ENCODE peak calls at places on chromosomes 1 and 21, in nine cellular contexts. X, Q, T, F, C, A, Y, H and B are unnamed samples.

GRCh38 chr21:29185633-29186032 is 55.2 kb downstream of the MAP3K7CL start:
- DNase-seq in X (no peak), Q (no peak), T (no peak), F (no peak), C (no peak), A (no peak), Y (no peak), H (no peak), B (no peak)

GRCh38 chr1:14968251-14968812 is 185.2 kb upstream of the TMEM51 start:
- DNase-seq in X (no peak), Q (peak), T (no peak), F (no peak), C (peak), A (peak), Y (no peak), H (no peak), B (no peak)

GRCh38 chr1:13707211-13707610 is 7.2 kb downstream of the PRDM2 start:
- DNase-seq in X (no peak), Q (no peak), T (no peak), F (no peak), C (no peak), A (no peak), Y (no peak), H (peak), B (no peak)

GRCh38 chr1:169105434-169106094 is 926 bp upstream of the ATP1B1 start:
- DNase-seq in X (peak), Q (peak), T (no peak), F (peak), C (peak), A (peak), Y (peak), H (no peak), B (peak)

GRCh38 chr1:74935446-74935845 is 198.7 kb upstream of the LHX8 start:
- DNase-seq in X (no peak), Q (no peak), T (no peak), F (no peak), C (no peak), A (no peak), Y (no peak), H (no peak), B (no peak)

GRCh38 chr1:152876827-152877226 is 1.3 kb upstream of the SMCP start:
- DNase-seq in X (no peak), Q (no peak), T (no peak), F (no peak), C (no peak), A (no peak), Y (no peak), H (no peak), B (no peak)

GRCh38 chr1:3283849-3284248 is 170.6 kb upstream of the ARHGEF16 start:
- DNase-seq in X (peak), Q (no peak), T (no peak), F (peak), C (peak), A (no peak), Y (no peak), H (no peak), B (no peak)

GRCh38 chr1:167791281-167792209 is 69.8 kb downstream of the MPZL1 start:
- DNase-seq in X (peak), Q (no peak), T (no peak), F (peak), C (no peak), A (no peak), Y (no peak), H (peak), B (no peak)

GRCh38 chr1:233945979-233946378 is 41.5 kb downstream of the SLC35F3 start:
- DNase-seq in X (no peak), Q (no peak), T (no peak), F (no peak), C (no peak), A (no peak), Y (no peak), H (no peak), B (no peak)

GRCh38 chr1:116334868-116335649 is 38.0 kb upstream of the ATP1A1 start:
- DNase-seq in X (no peak), Q (peak), T (no peak), F (no peak), C (no peak), A (no peak), Y (no peak), H (no peak), B (no peak)

GRCh38 chr1:244445320-244446181 is 6.2 kb downstream of the ADSS2 start:
- DNase-seq in X (no peak), Q (peak), T (no peak), F (no peak), C (no peak), A (no peak), Y (no peak), H (no peak), B (no peak)

GRCh38 chr1:197961933-197962332 is 44.8 kb downstream of the LHX9 start:
- DNase-seq in X (no peak), Q (no peak), T (no peak), F (no peak), C (no peak), A (no peak), Y (no peak), H (no peak), B (no peak)

GRCh38 chr1:31444725-31445448 is 31.9 kb downstream of the SERINC2 start:
- DNase-seq in X (peak), Q (peak), T (no peak), F (peak), C (no peak), A (no peak), Y (no peak), H (no peak), B (no peak)

GRCh38 chr1:43786975-43787374 is 79.6 kb downstream of the ST3GAL3 start:
- DNase-seq in X (no peak), Q (peak), T (no peak), F (peak), C (no peak), A (no peak), Y (no peak), H (no peak), B (no peak)

GRCh38 chr1:155062702-155063411 is 683 bp upstream of the EFNA4 start:
- DNase-seq in X (peak), Q (no peak), T (no peak), F (peak), C (peak), A (peak), Y (peak), H (no peak), B (peak)

GRCh38 chr1:65059930-65060538 is 88.0 kb upstream of the AK4 start:
- DNase-seq in X (no peak), Q (peak), T (peak), F (no peak), C (no peak), A (no peak), Y (no peak), H (no peak), B (no peak)

GRCh38 chr1:190551638-190552037 is 74.0 kb upstream of the BRINP3 start:
- DNase-seq in X (no peak), Q (no peak), T (no peak), F (no peak), C (no peak), A (no peak), Y (no peak), H (no peak), B (no peak)

GRCh38 chr1:151949371-151950193 is 40.3 kb upstream of the THEM4 start:
- DNase-seq in X (no peak), Q (no peak), T (no peak), F (no peak), C (no peak), A (no peak), Y (no peak), H (no peak), B (no peak)

GRCh38 chr1:145872421-145872891 is 13.2 kb downstream of the ANKRD35 start:
- DNase-seq in X (peak), Q (no peak), T (no peak), F (peak), C (no peak), A (no peak), Y (peak), H (peak), B (no peak)

GRCh38 chr1:109823543-109824348 is 60.0 kb upstream of the EPS8L3 start:
- DNase-seq in X (no peak), Q (no peak), T (no peak), F (no peak), C (peak), A (no peak), Y (peak), H (peak), B (no peak)

GRCh38 chr21:39319251-39319756 is 5.9 kb upstream of the BRWD1 start:
- DNase-seq in X (no peak), Q (no peak), T (no peak), F (no peak), C (no peak), A (no peak), Y (no peak), H (no peak), B (no peak)

GRCh38 chr1:11654571-11655262 is at the start of gene FBXO44:
- DNase-seq in X (peak), Q (no peak), T (no peak), F (peak), C (peak), A (peak), Y (peak), H (no peak), B (peak)

GRCh38 chr1:185373813-185374524 is 56.9 kb upstream of the IVNS1ABP start:
- DNase-seq in X (no peak), Q (peak), T (no peak), F (no peak), C (peak), A (no peak), Y (peak), H (no peak), B (no peak)

GRCh38 chr1:186503210-186503609 is 42.3 kb upstream of the PDC start:
- DNase-seq in X (no peak), Q (no peak), T (no peak), F (no peak), C (no peak), A (no peak), Y (no peak), H (no peak), B (no peak)

GRCh38 chr1:18217398-18218043 is 109.9 kb downstream of the IGSF21 start:
- DNase-seq in X (no peak), Q (no peak), T (peak), F (peak), C (no peak), A (no peak), Y (no peak), H (no peak), B (peak)

GRCh38 chr1:169144941-169145626 is 38.6 kb downstream of the ATP1B1 start:
- DNase-seq in X (no peak), Q (no peak), T (no peak), F (no peak), C (no peak), A (no peak), Y (no peak), H (no peak), B (no peak)

GRCh38 chr21:42669069-42669468 is 15.6 kb downstream of the PDE9A start:
- DNase-seq in X (no peak), Q (no peak), T (no peak), F (no peak), C (no peak), A (no peak), Y (no peak), H (no peak), B (no peak)

GRCh38 chr1:233006582-233006981 is 56.2 kb downstream of the NTPCR start:
- DNase-seq in X (no peak), Q (no peak), T (no peak), F (no peak), C (no peak), A (no peak), Y (no peak), H (no peak), B (no peak)

GRCh38 chr1:185654199-185654951 is 79.8 kb upstream of the HMCN1 start:
- DNase-seq in X (no peak), Q (peak), T (no peak), F (no peak), C (no peak), A (no peak), Y (no peak), H (no peak), B (no peak)

GRCh38 chr1:63087966-63088365 is 234.4 kb upstream of the FOXD3 start:
- DNase-seq in X (no peak), Q (no peak), T (no peak), F (no peak), C (no peak), A (no peak), Y (no peak), H (no peak), B (no peak)

GRCh38 chr1:58699011-58699762 is 675 bp downstream of the MYSM1 start:
- DNase-seq in X (no peak), Q (peak), T (no peak), F (peak), C (no peak), A (no peak), Y (no peak), H (no peak), B (no peak)

GRCh38 chr1:67407498-67407897 is 22.7 kb downstream of the SERBP1 start:
- DNase-seq in X (no peak), Q (no peak), T (no peak), F (no peak), C (no peak), A (no peak), Y (no peak), H (no peak), B (no peak)

GRCh38 chr1:3539707-3540425 is 71.4 kb downstream of the MEGF6 start:
- DNase-seq in X (no peak), Q (peak), T (no peak), F (no peak), C (no peak), A (peak), Y (no peak), H (no peak), B (no peak)

GRCh38 chr1:52238887-52239707 is 97.2 kb downstream of the ZFYVE9 start:
- DNase-seq in X (no peak), Q (no peak), T (no peak), F (no peak), C (no peak), A (no peak), Y (no peak), H (no peak), B (no peak)

GRCh38 chr1:168320805-168321577 is 40.3 kb downstream of the TBX19 start:
- DNase-seq in X (no peak), Q (peak), T (peak), F (no peak), C (no peak), A (no peak), Y (no peak), H (no peak), B (no peak)

GRCh38 chr1:156583821-156584622 is 4.5 kb downstream of the TTC24 start:
- DNase-seq in X (peak), Q (peak), T (peak), F (peak), C (peak), A (no peak), Y (no peak), H (no peak), B (peak)

GRCh38 chr1:160924791-160925651 is 29.6 kb downstream of the ITLN2 start:
- DNase-seq in X (peak), Q (no peak), T (no peak), F (no peak), C (peak), A (no peak), Y (no peak), H (no peak), B (no peak)
- TF ChIP-seq POLR2A in X (no peak), Q (no peak), T (no peak), F (no peak), C (no peak), A (no peak), Y (no peak), H (no peak), B (no peak)

GRCh38 chr1:177954076-177954475 is 15.8 kb downstream of the SEC16B start:
- DNase-seq in X (no peak), Q (no peak), T (no peak), F (no peak), C (peak), A (no peak), Y (no peak), H (no peak), B (no peak)

GRCh38 chr1:177964336-177964735 is 5.5 kb downstream of the SEC16B start:
- DNase-seq in X (no peak), Q (no peak), T (no peak), F (no peak), C (no peak), A (no peak), Y (no peak), H (no peak), B (no peak)

GRCh38 chr1:177958092-177958491 is 11.8 kb downstream of the SEC16B start:
- DNase-seq in X (no peak), Q (no peak), T (no peak), F (no peak), C (no peak), A (no peak), Y (no peak), H (no peak), B (no peak)

GRCh38 chr1:177960939-177961622 is 8.8 kb downstream of the SEC16B start:
- DNase-seq in X (no peak), Q (no peak), T (no peak), F (no peak), C (no peak), A (no peak), Y (no peak), H (no peak), B (no peak)

DNA sequence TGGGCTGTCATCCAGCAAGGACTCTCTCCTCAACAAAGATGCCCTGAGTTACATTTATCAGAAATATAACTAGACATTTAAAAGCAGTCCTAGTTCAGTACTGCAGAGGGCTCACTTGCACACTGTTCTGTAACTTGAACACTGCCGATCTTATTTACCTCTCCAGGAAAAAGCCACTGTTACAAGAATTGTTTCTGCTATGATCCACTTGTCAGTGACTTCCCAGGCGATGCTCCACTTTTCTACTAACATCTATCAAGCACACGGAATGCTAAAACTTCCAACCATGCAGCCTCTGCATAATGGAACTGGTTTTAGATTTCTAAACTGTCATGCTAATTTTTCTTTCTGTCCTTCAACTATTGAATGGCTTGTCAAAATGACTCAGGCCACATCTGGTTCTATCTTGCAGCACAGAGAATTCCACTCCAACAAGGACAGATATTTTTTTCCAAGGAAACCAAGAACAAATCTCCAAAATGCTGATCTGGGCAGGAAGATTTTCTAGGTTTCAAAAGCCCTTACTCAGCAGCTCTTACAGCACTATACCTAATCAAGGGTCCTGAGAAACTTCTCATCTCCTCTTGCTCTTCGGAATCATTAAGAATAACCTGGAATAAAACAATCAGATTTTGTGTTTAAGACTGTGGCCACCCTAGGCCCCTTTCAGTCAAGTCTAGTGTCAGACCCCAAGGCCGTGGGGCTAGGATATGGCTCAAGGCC is 9.9 kb downstream of the SEC16B start:
- DNase-seq in X (no peak), Q (peak), T (no peak), F (no peak), C (no peak), A (no peak), Y (no peak), H (no peak), B (no peak)
- TF ChIP-seq POLR2AphosphoS5 in X (no peak), Q (no peak), T (no peak), F (no peak), C (no peak), A (no peak), Y (no peak), H (no peak), B (no peak)

GRCh38 chr1:53483170-53483569 is 24.0 kb downstream of the DMRTB1 start:
- DNase-seq in X (no peak), Q (no peak), T (no peak), F (no peak), C (no peak), A (no peak), Y (no peak), H (no peak), B (no peak)

GRCh38 chr1:53483656-53484055 is 24.5 kb downstream of the DMRTB1 start:
- DNase-seq in X (no peak), Q (no peak), T (no peak), F (no peak), C (no peak), A (no peak), Y (peak), H (no peak), B (no peak)

GRCh38 chr1:53482441-53483153 is 23.4 kb downstream of the DMRTB1 start:
- DNase-seq in X (no peak), Q (no peak), T (no peak), F (no peak), C (no peak), A (no peak), Y (no peak), H (no peak), B (no peak)

GRCh38 chr1:53480678-53481077 is 21.5 kb downstream of the DMRTB1 start:
- DNase-seq in X (no peak), Q (no peak), T (no peak), F (no peak), C (no peak), A (no peak), Y (no peak), H (no peak), B (no peak)

GRCh38 chr1:53481456-53481855 is 22.3 kb downstream of the DMRTB1 start:
- DNase-seq in X (no peak), Q (no peak), T (no peak), F (no peak), C (no peak), A (no peak), Y (no peak), H (no peak), B (no peak)
- TF ChIP-seq POLR2A in X (no peak), Q (no peak), T (no peak), F (no peak), C (no peak), A (no peak), Y (no peak), H (no peak), B (no peak)

DNA sequence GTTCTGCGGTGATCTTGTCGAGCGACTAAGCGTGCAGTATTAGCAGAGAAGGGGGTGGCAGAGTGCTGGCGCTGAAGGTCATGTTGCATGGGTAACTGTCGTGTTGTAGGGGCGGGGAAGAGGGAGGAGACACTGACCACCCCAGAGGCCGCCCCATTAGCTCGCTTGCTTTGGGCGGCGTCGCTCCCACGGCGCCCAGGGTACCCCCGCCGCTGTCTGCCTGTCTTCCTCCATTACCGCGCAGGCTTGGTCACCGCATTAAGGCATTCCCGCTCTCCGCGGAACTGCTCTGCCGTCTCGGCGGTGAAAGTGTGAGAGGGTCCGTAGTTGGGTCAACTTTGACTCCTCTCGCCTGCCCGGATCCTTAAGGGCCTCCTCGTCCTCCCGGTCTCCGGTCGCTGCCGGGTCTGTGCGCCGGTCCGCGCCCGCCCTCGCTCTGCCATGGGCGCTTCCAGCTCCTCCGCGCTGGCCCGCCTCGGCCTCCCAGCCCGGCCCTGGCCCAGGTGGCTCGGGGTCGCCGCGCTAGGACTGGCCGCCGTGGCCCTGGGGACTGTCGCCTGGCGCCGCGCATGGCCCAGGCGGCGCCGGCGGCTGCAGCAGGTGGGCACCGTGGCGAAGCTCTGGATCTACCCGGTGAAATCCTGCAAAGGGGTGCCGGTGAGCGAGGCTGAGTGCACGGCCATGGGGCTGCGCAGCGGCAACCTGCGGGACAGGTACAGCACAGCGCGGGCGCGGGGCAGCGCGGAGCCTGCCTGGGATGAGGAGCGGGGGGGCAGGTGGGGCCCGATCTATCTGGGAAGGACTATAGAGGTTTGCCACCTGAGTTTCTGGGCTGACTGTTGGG is at the start of gene MTARC2:
- DNase-seq in X (peak), Q (peak), T (peak), F (peak), C (peak), A (peak), Y (peak), H (no peak), B (peak)
- TF ChIP-seq POLR2AphosphoS5 in X (peak), Q (peak), T (peak), F (peak), C (peak), A (peak), Y (peak), H (peak), B (peak)

GRCh38 chr1:234955107-234955731 is 173.4 kb downstream of the TOMM20 start:
- DNase-seq in X (peak), Q (peak), T (no peak), F (peak), C (peak), A (no peak), Y (peak), H (no peak), B (no peak)
- TF ChIP-seq POLR2A in X (no peak), Q (no peak), T (no peak), F (no peak), C (peak), A (no peak), Y (no peak), H (no peak), B (no peak)